ENCODE peak calls at places on chromosomes 5 and 9, in seven cellular contexts. A is DND-41; J is left lung; L is activated naive CD8-positive, alpha-beta T cell treated with anti-CD3 and anti-CD28 coated beads, Interleukin-2, amount 10 ng/mL, durations not matched to agents 7 days and 5 days; S is A549; X is Right ventricle myocardium superior; W is activated naive CD4-positive, alpha-beta T cell treated with anti-CD3 and anti-CD28 coated beads, Interleukin-2, amount 50 U/mL, for 72 hours. Z is an unnamed sample.

GRCh38 chr5:176388003-176388340 is 426 bp downstream of the NOP16 start:
- ATAC-seq in L (no peak), X (no peak), S (peak; percentile 38), A (no peak), W (no peak), J (no peak), Z (no peak)

GRCh38 chr9:91207481-91207888 is 154.2 kb downstream of the AUH start:
- ATAC-seq in X (peak; percentile 32), W (peak; percentile 77), A (no peak), J (peak; percentile 68), S (no peak), L (peak; percentile 27), Z (peak; percentile 37)

GRCh38 chr9:88789785-88790184 is 201.5 kb upstream of the S1PR3 start:
- ATAC-seq in J (no peak), W (peak; percentile 62), S (no peak), X (no peak), A (no peak), L (no peak), Z (no peak)

GRCh38 chr5:9284781-9285307 is 261.0 kb downstream of the SEMA5A start:
- ATAC-seq in A (no peak), S (no peak), J (peak; percentile 55), X (peak; percentile 87), W (no peak), L (no peak), Z (no peak)

GRCh38 chr9:97271292-97271691 is 36.2 kb upstream of the CCDC180 start:
- ATAC-seq in X (no peak), S (no peak), J (peak; percentile 65), A (no peak), W (no peak), L (no peak), Z (no peak)

GRCh38 chr5:115884704-115885103 is 43.0 kb downstream of the AP3S1 start:
- ATAC-seq in L (no peak), A (no peak), J (no peak), W (no peak), X (no peak), S (no peak), Z (no peak)

GRCh38 chr9:125549465-125550215 is 157.4 kb downstream of the MAPKAP1 start:
- ATAC-seq in L (no peak), W (no peak), X (peak; percentile 84), S (no peak), A (no peak), J (peak; percentile 74), Z (no peak)

GRCh38 chr5:149913449-149914419 is 30.9 kb downstream of the PDE6A start:
- ATAC-seq in L (no peak), X (no peak), A (no peak), W (no peak), J (no peak), S (no peak), Z (no peak)

GRCh38 chr9:16322849-16323248 is 547.6 kb downstream of the BNC2 start:
- ATAC-seq in J (no peak), S (no peak), W (no peak), A (no peak), L (no peak), X (no peak), Z (no peak)

GRCh38 chr5:66876266-66876807 is 280.1 kb downstream of the MAST4 start:
- ATAC-seq in J (no peak), W (no peak), S (no peak), X (peak; percentile 71), L (no peak), A (no peak), Z (no peak)

GRCh38 chr5:116521173-116521872 is 53.3 kb downstream of the SEMA6A start:
- ATAC-seq in W (no peak), A (peak; percentile 22), S (no peak), J (no peak), L (no peak), X (peak; percentile 87), Z (no peak)

GRCh38 chr5:62578540-62578939 is at the start of gene LRRC70:
- ATAC-seq in L (peak; percentile 98), W (peak; percentile 81), A (peak; percentile 98), S (no peak), J (peak; percentile 60), X (no peak), Z (no peak)

GRCh38 chr5:147547730-147548129 is 37.9 kb upstream of the DPYSL3 start:
- ATAC-seq in J (peak; percentile 47), A (no peak), L (no peak), S (no peak), W (no peak), X (peak; percentile 70), Z (no peak)

GRCh38 chr9:75892168-75892901 is 1.9 kb downstream of the PCSK5 start:
- ATAC-seq in J (peak; percentile 0), L (no peak), A (no peak), W (peak; percentile 9), S (peak; percentile 18), X (no peak), Z (no peak)

GRCh38 chr9:84331119-84331791 is 9.3 kb downstream of the SLC28A3 start:
- ATAC-seq in A (no peak), J (peak; percentile 91), X (no peak), S (no peak), L (no peak), W (no peak), Z (no peak)

GRCh38 chr5:7376889-7377288 is 19.0 kb upstream of the ADCY2 start:
- ATAC-seq in S (no peak), A (no peak), J (peak; percentile 42), X (peak; percentile 41), W (no peak), L (no peak), Z (no peak)

GRCh38 chr9:16419124-16419523 is 451.3 kb downstream of the BNC2 start:
- ATAC-seq in X (no peak), W (no peak), L (no peak), A (no peak), S (no peak), J (no peak), Z (no peak)

GRCh38 chr5:107990881-107991810 is 320.4 kb upstream of the EFNA5 start:
- ATAC-seq in S (no peak), J (no peak), X (no peak), A (peak; percentile 42), W (no peak), L (peak; percentile 68), Z (no peak)

GRCh38 chr5:80764786-80765185 is 110.0 kb upstream of the DHFR start:
- ATAC-seq in X (no peak), S (no peak), L (no peak), J (no peak), A (no peak), W (no peak), Z (no peak)

GRCh38 chr5:112339761-112340160 is 79.3 kb downstream of the EPB41L4A start:
- ATAC-seq in W (no peak), S (no peak), A (no peak), J (no peak), X (no peak), L (no peak), Z (no peak)

GRCh38 chr5:66967102-66967501 is 229.5 kb downstream of the CD180 start:
- ATAC-seq in X (peak; percentile 47), W (no peak), S (no peak), L (no peak), J (peak; percentile 17), A (no peak), Z (no peak)

GRCh38 chr9:83154087-83154736 is 91.3 kb upstream of the RASEF start:
- ATAC-seq in W (peak; percentile 91), S (peak; percentile 25), A (no peak), J (peak; percentile 95), X (no peak), L (no peak), Z (no peak)

GRCh38 chr5:154653418-154653763 is 101.8 kb upstream of the LARP1 start:
- ATAC-seq in W (no peak), L (no peak), A (no peak), J (no peak), X (peak; percentile 14), S (peak; percentile 16), Z (no peak)

GRCh38 chr9:81393985-81394811 is 295.1 kb downstream of the TLE1 start:
- ATAC-seq in W (no peak), X (peak; percentile 27), L (no peak), S (no peak), J (no peak), A (no peak), Z (no peak)